ENCODE peak calls at places on chromosomes 11 and 22, in five cellular contexts. One of them, this sample, is unnamed.

GRCh38 chr11:84117394-84117793 is 831.2 kb upstream of the CCDC90B start:
- DNase-seq in HepG2: no peak
- DNase-seq in GM12878: no peak
- DNase-seq in K562: no peak
- DNase-seq in H1: no peak
- DNase-seq in this sample: no peak

GRCh38 chr11:46471943-46472661 is 80.5 kb upstream of the CHRM4 start:
- DNase-seq in GM12878: no peak
- DNase-seq in HepG2: no peak
- DNase-seq in K562: no peak
- DNase-seq in H1: no peak
- DNase-seq in this sample: peak; percentile 4

GRCh38 chr22:17772249-17772962 is 1.9 kb downstream of the BID start:
- DNase-seq in H1: no peak
- DNase-seq in HepG2: no peak
- DNase-seq in GM12878: no peak
- DNase-seq in K562: no peak
- DNase-seq in this sample: no peak

GRCh38 chr11:57323503-57324153 is 1.1 kb downstream of the TNKS1BP1 start:
- DNase-seq in HepG2: no peak
- DNase-seq in H1: no peak
- DNase-seq in GM12878: no peak
- DNase-seq in K562: peak; percentile 27
- DNase-seq in this sample: no peak

GRCh38 chr22:38104084-38104483 is 6.4 kb downstream of the BAIAP2L2 start:
- DNase-seq in H1: no peak
- DNase-seq in GM12878: no peak
- DNase-seq in HepG2: no peak
- DNase-seq in K562: peak; percentile 44
- DNase-seq in this sample: peak; percentile 8

GRCh38 chr11:47007579-47007978 is 71.0 kb downstream of the CSTPP1 start:
- DNase-seq in H1: no peak
- DNase-seq in HepG2: no peak
- DNase-seq in K562: no peak
- DNase-seq in GM12878: no peak
- DNase-seq in this sample: no peak

GRCh38 chr11:114892381-114893197 is 214.3 kb downstream of the NXPE2 start:
- DNase-seq in H1: no peak
- DNase-seq in GM12878: no peak
- DNase-seq in HepG2: no peak
- DNase-seq in K562: peak; percentile 73
- DNase-seq in this sample: no peak

GRCh38 chr11:133040289-133040893 is 491.9 kb downstream of the OPCML start:
- DNase-seq in H1: peak; percentile 15
- DNase-seq in GM12878: no peak
- DNase-seq in K562: no peak
- DNase-seq in HepG2: no peak
- DNase-seq in this sample: no peak

GRCh38 chr11:7612661-7613393 is 60.5 kb downstream of the CYB5R2 start:
- DNase-seq in GM12878: no peak
- DNase-seq in HepG2: peak; percentile 88
- DNase-seq in H1: no peak
- DNase-seq in K562: no peak
- DNase-seq in this sample: no peak

GRCh38 chr11:121578216-121579063 is 125.7 kb upstream of the SORL1-AS1 start:
- DNase-seq in H1: no peak
- DNase-seq in HepG2: no peak
- DNase-seq in K562: no peak
- DNase-seq in GM12878: no peak
- DNase-seq in this sample: no peak

GRCh38 chr22:27331526-27332281 is 469.9 kb downstream of the MN1 start:
- DNase-seq in HepG2: peak; percentile 6
- DNase-seq in GM12878: no peak
- DNase-seq in H1: no peak
- DNase-seq in K562: no peak
- DNase-seq in this sample: no peak

GRCh38 chr22:32880061-32880460 is 78.6 kb downstream of the TIMP3 start:
- DNase-seq in HepG2: no peak
- DNase-seq in H1: no peak
- DNase-seq in K562: no peak
- DNase-seq in GM12878: no peak
- DNase-seq in this sample: no peak

GRCh38 chr11:46248270-46249102 is 29.0 kb upstream of the CREB3L1 start:
- DNase-seq in GM12878: no peak
- DNase-seq in HepG2: peak; percentile 33
- DNase-seq in H1: no peak
- DNase-seq in K562: peak; percentile 71
- DNase-seq in this sample: peak; percentile 71

GRCh38 chr11:2445948-2446551 is 1.2 kb downstream of the KCNQ1 start:
- DNase-seq in H1: no peak
- DNase-seq in K562: no peak
- DNase-seq in GM12878: no peak
- DNase-seq in HepG2: no peak
- DNase-seq in this sample: no peak

GRCh38 chr11:61766353-61766841 is 14.0 kb downstream of the MYRF start:
- DNase-seq in GM12878: no peak
- DNase-seq in HepG2: no peak
- DNase-seq in K562: no peak
- DNase-seq in H1: no peak
- DNase-seq in this sample: no peak

GRCh38 chr22:25364736-25365241 is 145.3 kb downstream of the CRYBB2 start:
- DNase-seq in K562: no peak
- DNase-seq in H1: no peak
- DNase-seq in GM12878: no peak
- DNase-seq in HepG2: no peak
- DNase-seq in this sample: no peak

GRCh38 chr11:2547806-2548205 is 103.0 kb downstream of the KCNQ1 start:
- DNase-seq in GM12878: no peak
- DNase-seq in H1: no peak
- DNase-seq in HepG2: no peak
- DNase-seq in K562: no peak
- DNase-seq in this sample: no peak

GRCh38 chr11:129861702-129862107 is 33.7 kb downstream of the NFRKB start:
- DNase-seq in HepG2: peak; percentile 93
- DNase-seq in H1: peak; percentile 51
- DNase-seq in GM12878: no peak
- DNase-seq in K562: no peak
- DNase-seq in this sample: peak; percentile 61

GRCh38 chr11:73186886-73187285 is 31.2 kb upstream of the P2RY2 start:
- DNase-seq in H1: no peak
- DNase-seq in HepG2: no peak
- DNase-seq in K562: no peak
- DNase-seq in GM12878: no peak
- DNase-seq in this sample: no peak

GRCh38 chr11:120832609-120833221 is 191.2 kb upstream of the TBCEL start:
- DNase-seq in H1: no peak
- DNase-seq in K562: no peak
- DNase-seq in HepG2: no peak
- DNase-seq in GM12878: no peak
- DNase-seq in this sample: no peak

DNA sequence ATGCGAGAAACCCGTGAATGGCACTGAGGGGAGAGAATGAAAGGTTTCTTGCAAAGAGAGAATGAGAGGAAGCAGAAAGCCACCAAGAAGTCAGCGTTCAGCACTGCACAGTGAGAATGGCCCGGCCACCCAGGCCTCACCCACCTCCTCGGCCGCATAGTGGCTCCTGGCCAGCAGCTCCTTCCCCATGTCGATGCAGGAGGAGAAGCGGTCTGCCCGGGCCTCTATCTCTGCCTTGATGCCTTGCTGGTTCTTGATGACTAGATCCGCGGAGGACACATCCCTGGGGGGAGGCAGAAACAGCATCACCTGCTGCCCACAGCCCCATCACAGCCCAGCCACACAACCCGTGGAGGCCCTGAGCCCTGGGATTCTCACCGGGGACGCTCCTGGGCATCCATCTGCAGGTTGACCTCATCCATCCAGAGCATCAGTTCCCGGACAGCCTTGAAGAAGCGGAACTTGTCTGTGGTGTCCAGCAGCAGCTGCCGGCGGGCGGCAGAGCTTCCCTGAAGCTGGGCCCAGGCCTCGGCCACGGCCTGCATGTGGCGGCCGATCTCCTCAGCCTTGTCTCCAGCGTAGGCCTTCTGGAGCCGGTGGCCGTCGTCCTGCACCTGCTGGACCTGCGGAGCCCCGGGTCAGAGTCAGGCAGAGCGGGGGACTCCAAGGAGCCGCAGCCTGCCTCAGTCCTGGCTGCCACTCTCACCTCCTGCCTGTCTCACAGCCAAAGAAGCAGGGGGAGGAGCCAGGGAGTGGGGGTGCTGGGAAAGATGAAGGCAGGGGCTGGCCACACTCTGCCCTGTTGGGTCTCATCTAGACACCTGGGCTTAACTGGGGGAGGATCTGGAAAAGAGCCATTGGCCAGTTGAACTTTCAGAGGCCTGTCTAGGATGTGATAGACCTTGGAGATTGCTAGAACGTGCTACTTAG is 12.2 kb upstream of the RBM4B start:
- DNase-seq in H1: no peak
- DNase-seq in HepG2: no peak
- DNase-seq in GM12878: no peak
- DNase-seq in K562: no peak
- DNase-seq in this sample: no peak
- TF ChIP-seq SP1 in H1: no peak
- TF ChIP-seq SP1 in HepG2: no peak
- TF ChIP-seq SP1 in GM12878: no peak
- TF ChIP-seq SP1 in K562: no peak
- TF ChIP-seq SP1 in this sample: no peak

DNA sequence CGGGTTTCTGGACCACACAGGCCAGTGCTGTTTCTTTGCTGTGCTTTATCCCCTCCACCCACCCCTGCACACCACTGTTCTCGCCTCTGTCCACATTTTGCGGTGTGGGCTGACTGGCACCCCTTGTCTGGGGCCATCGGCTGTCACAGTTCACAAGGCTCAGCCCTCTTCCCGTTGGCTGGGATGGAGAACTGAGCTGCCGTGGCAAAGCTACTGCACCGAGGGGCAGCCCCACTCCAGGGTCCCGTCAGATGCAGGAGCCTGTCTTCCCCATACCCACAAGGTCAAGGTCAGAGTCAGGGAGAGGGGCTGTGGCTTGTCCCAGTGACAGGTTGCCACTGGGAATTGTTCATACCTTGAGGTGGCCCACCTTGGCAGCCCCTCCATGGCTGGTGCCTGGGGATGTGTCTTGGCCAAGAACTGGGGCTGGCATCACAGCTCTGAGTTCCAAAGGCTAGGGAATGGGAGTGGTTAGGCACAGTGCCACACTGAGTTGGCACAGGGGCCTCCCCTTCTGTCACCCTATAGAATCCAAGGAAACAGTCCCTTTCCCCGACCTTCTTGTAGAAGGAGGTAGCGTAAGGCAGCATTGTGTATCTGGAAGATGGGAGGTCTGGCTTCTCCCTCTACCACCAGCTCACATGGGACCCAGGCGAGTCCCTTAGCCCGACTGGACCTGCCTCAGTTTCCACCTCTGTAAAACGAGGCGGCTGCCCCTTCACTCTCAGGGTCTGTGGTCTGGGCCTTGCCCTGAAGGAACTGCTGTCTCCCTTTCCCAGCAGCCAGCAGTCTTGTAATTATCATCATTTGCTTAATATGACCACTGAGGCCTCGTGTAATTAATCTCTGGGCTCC is 3.4 kb downstream of the GRK2 start:
- DNase-seq in GM12878: no peak
- DNase-seq in K562: no peak
- DNase-seq in HepG2: no peak
- DNase-seq in H1: no peak
- DNase-seq in this sample: no peak
- TF ChIP-seq POLR2AphosphoS5 in GM12878: no peak
- TF ChIP-seq POLR2AphosphoS5 in K562: no peak
- TF ChIP-seq POLR2AphosphoS5 in HepG2: no peak
- TF ChIP-seq POLR2AphosphoS5 in H1: no peak
- TF ChIP-seq POLR2AphosphoS5 in this sample: no peak

DNA sequence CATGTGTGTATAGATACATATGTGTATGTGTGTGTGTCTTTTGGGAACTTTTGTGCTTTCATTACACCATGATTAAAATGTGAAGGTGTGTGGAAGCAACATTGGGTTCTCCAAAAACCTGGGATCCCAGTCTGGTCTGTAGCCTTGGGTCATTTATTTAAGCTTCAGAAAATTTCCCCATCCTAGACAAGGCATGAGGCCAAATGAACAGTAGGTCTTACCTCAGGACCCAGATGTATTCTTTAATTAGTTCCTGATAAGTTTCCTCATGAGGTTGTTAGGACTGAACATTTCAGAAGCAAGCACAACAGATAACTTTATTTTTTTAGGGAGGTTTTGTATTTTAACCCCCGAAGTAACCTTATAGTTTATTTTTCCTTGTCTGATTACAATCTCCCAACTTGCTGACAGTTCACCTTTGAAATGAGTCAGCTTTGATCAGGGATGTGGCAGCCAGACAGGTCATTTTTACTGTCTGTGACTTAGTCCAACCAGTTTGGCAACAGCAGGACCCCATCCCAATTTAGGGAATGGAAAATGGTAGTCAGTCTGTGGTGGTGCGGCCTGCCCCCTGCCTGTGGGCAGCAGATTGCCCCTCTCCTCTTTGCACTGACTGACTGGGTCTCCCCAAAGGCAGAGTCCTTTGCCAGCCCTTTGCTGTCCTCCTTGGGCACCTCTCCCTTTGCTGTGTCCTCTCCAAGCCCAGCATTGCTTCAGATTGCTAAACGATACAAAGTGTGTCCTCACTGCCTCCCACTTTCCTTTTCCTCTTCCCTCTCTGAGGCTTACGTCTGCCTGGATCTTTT is 88.3 kb downstream of the NAV2 start:
- DNase-seq in GM12878: no peak
- DNase-seq in K562: no peak
- DNase-seq in HepG2: no peak
- DNase-seq in H1: no peak
- DNase-seq in this sample: no peak
- TF ChIP-seq SP1 in GM12878: no peak
- TF ChIP-seq SP1 in K562: no peak
- TF ChIP-seq SP1 in HepG2: no peak
- TF ChIP-seq SP1 in H1: no peak
- TF ChIP-seq SP1 in this sample: no peak

GRCh38 chr11:13781153-13781552 is 112.7 kb downstream of the FAR1 start:
- DNase-seq in HepG2: peak; percentile 57
- DNase-seq in K562: no peak
- DNase-seq in H1: no peak
- DNase-seq in GM12878: no peak
- DNase-seq in this sample: no peak
- TF ChIP-seq POLR2AphosphoS5 in HepG2: no peak
- TF ChIP-seq POLR2AphosphoS5 in K562: no peak
- TF ChIP-seq POLR2AphosphoS5 in H1: no peak
- TF ChIP-seq POLR2AphosphoS5 in GM12878: no peak
- TF ChIP-seq POLR2AphosphoS5 in this sample: no peak

This sample was measured in HCT116.